ENCODE peak calls at places on chromosomes 3 and 15, in eight cellular contexts. One of them, this sample, is unnamed.

GRCh38 chr3:183213941-183214612 is 39.0 kb upstream of the B3GNT5 start:
- DNase-seq in NCI-H774: peak
- DNase-seq in activated T-cell treated with anti-CD3 and anti-CD28 coated beads for 24 hours: no peak
- DNase-seq in iris pigment epithelial cell: no peak
- DNase-seq in activated CD4-positive, alpha-beta T cell treated with anti-CD3 and anti-CD28 coated beads, Interleukin-2, amount 50 U/mL, for 24 hours: no peak
- DNase-seq in bronchial epithelial cell: no peak
- DNase-seq in AG09319: no peak
- DNase-seq in NCI-H1694: no peak
- DNase-seq in this sample: no peak

GRCh38 chr3:186784820-186785516 is 1.6 kb downstream of the EIF4A2 start:
- DNase-seq in NCI-H774: no peak
- DNase-seq in activated T-cell treated with anti-CD3 and anti-CD28 coated beads for 24 hours: no peak
- DNase-seq in iris pigment epithelial cell: no peak
- DNase-seq in activated CD4-positive, alpha-beta T cell treated with anti-CD3 and anti-CD28 coated beads, Interleukin-2, amount 50 U/mL, for 24 hours: no peak
- DNase-seq in bronchial epithelial cell: no peak
- DNase-seq in AG09319: no peak
- DNase-seq in NCI-H1694: no peak
- DNase-seq in this sample: no peak

GRCh38 chr15:64044315-64045105 is 1.8 kb downstream of the DAPK2 start:
- DNase-seq in NCI-H774: no peak
- DNase-seq in activated T-cell treated with anti-CD3 and anti-CD28 coated beads for 24 hours: no peak
- DNase-seq in iris pigment epithelial cell: no peak
- DNase-seq in activated CD4-positive, alpha-beta T cell treated with anti-CD3 and anti-CD28 coated beads, Interleukin-2, amount 50 U/mL, for 24 hours: no peak
- DNase-seq in bronchial epithelial cell: no peak
- DNase-seq in AG09319: no peak
- DNase-seq in NCI-H1694: no peak
- DNase-seq in this sample: no peak

GRCh38 chr3:32105291-32106131 is 909 bp upstream of the GPD1L start:
- DNase-seq in NCI-H774: no peak
- DNase-seq in activated T-cell treated with anti-CD3 and anti-CD28 coated beads for 24 hours: no peak
- DNase-seq in iris pigment epithelial cell: no peak
- DNase-seq in activated CD4-positive, alpha-beta T cell treated with anti-CD3 and anti-CD28 coated beads, Interleukin-2, amount 50 U/mL, for 24 hours: no peak
- DNase-seq in bronchial epithelial cell: peak
- DNase-seq in AG09319: no peak
- DNase-seq in NCI-H1694: no peak
- DNase-seq in this sample: no peak

GRCh38 chr3:6601374-6601773 is 259.5 kb upstream of the GRM7 start:
- DNase-seq in NCI-H774: peak
- DNase-seq in activated T-cell treated with anti-CD3 and anti-CD28 coated beads for 24 hours: no peak
- DNase-seq in iris pigment epithelial cell: no peak
- DNase-seq in activated CD4-positive, alpha-beta T cell treated with anti-CD3 and anti-CD28 coated beads, Interleukin-2, amount 50 U/mL, for 24 hours: no peak
- DNase-seq in bronchial epithelial cell: no peak
- DNase-seq in AG09319: no peak
- DNase-seq in NCI-H1694: no peak
- DNase-seq in this sample: no peak

GRCh38 chr3:38153221-38153620 is 12.1 kb upstream of the OXSR1 start:
- DNase-seq in NCI-H774: no peak
- DNase-seq in activated T-cell treated with anti-CD3 and anti-CD28 coated beads for 24 hours: no peak
- DNase-seq in iris pigment epithelial cell: no peak
- DNase-seq in activated CD4-positive, alpha-beta T cell treated with anti-CD3 and anti-CD28 coated beads, Interleukin-2, amount 50 U/mL, for 24 hours: no peak
- DNase-seq in bronchial epithelial cell: no peak
- DNase-seq in AG09319: no peak
- DNase-seq in NCI-H1694: no peak
- DNase-seq in this sample: no peak

GRCh38 chr3:16203031-16203430 is 28.6 kb downstream of the GALNT15 start:
- DNase-seq in NCI-H774: no peak
- DNase-seq in activated T-cell treated with anti-CD3 and anti-CD28 coated beads for 24 hours: no peak
- DNase-seq in iris pigment epithelial cell: peak
- DNase-seq in activated CD4-positive, alpha-beta T cell treated with anti-CD3 and anti-CD28 coated beads, Interleukin-2, amount 50 U/mL, for 24 hours: no peak
- DNase-seq in bronchial epithelial cell: peak
- DNase-seq in AG09319: no peak
- DNase-seq in NCI-H1694: no peak
- DNase-seq in this sample: no peak

GRCh38 chr3:182795383-182795782 is 2.1 kb downstream of the ATP11B start:
- DNase-seq in NCI-H774: no peak
- DNase-seq in activated T-cell treated with anti-CD3 and anti-CD28 coated beads for 24 hours: peak
- DNase-seq in iris pigment epithelial cell: peak
- DNase-seq in activated CD4-positive, alpha-beta T cell treated with anti-CD3 and anti-CD28 coated beads, Interleukin-2, amount 50 U/mL, for 24 hours: peak
- DNase-seq in bronchial epithelial cell: peak
- DNase-seq in AG09319: no peak
- DNase-seq in NCI-H1694: no peak
- DNase-seq in this sample: no peak

GRCh38 chr3:197362086-197362485 is 63.7 kb upstream of the DLG1 start:
- DNase-seq in NCI-H774: no peak
- DNase-seq in activated T-cell treated with anti-CD3 and anti-CD28 coated beads for 24 hours: no peak
- DNase-seq in iris pigment epithelial cell: no peak
- DNase-seq in activated CD4-positive, alpha-beta T cell treated with anti-CD3 and anti-CD28 coated beads, Interleukin-2, amount 50 U/mL, for 24 hours: no peak
- DNase-seq in bronchial epithelial cell: no peak
- DNase-seq in AG09319: no peak
- DNase-seq in NCI-H1694: no peak
- DNase-seq in this sample: no peak

This sample was measured in stimulated activated CD4-positive, alpha-beta T cell treated with anti-CD3 and anti-CD28 coated beads, Interleukin-15, amount 100 ng/mL, for 48 hours.